ENCODE peak calls at places on chromosomes 2 and 18, in five cellular contexts. W, C, Z, K and B are unnamed samples.

GRCh38 chr2:220506466-220506865 is 879.0 kb downstream of the SLC4A3 start:
- DNase-seq in C (no peak), Z (no peak), W (no peak), K (no peak), B (no peak)

GRCh38 chr2:67641709-67642397 is 244.7 kb downstream of the ETAA1 start:
- DNase-seq in W (no peak), Z (no peak), C (no peak), K (no peak), B (no peak)

GRCh38 chr2:151637284-151637781 is 96.9 kb downstream of the NEB start:
- DNase-seq in C (no peak), Z (no peak), W (no peak), K (no peak), B (no peak)

GRCh38 chr18:9419956-9420631 is 55.2 kb upstream of the RALBP1 start:
- DNase-seq in Z (no peak), W (no peak), C (no peak), K (no peak), B (no peak)

GRCh38 chr2:25480561-25480960 is 138.8 kb upstream of the DNMT3A start:
- DNase-seq in Z (no peak), W (no peak), C (no peak), K (no peak), B (no peak)

GRCh38 chr2:120575966-120576365 is 159.7 kb upstream of the GLI2 start:
- DNase-seq in Z (no peak), K (no peak), C (no peak), W (no peak), B (no peak)

GRCh38 chr2:205759732-205760516 is 77.6 kb downstream of the NRP2 start:
- DNase-seq in C (no peak), W (no peak), Z (no peak), K (no peak), B (no peak)

GRCh38 chr2:20609349-20609994 is 41.4 kb downstream of the HS1BP3 start:
- DNase-seq in K (peak), Z (no peak), W (no peak), C (peak), B (no peak)

GRCh38 chr2:234991290-234991689 is 39.5 kb downstream of the SH3BP4 start:
- DNase-seq in W (no peak), K (no peak), Z (no peak), C (no peak), B (no peak)
- TF ChIP-seq POLR2A in W (no peak), K (no peak), Z (no peak), C (no peak), B (no peak)

DNA sequence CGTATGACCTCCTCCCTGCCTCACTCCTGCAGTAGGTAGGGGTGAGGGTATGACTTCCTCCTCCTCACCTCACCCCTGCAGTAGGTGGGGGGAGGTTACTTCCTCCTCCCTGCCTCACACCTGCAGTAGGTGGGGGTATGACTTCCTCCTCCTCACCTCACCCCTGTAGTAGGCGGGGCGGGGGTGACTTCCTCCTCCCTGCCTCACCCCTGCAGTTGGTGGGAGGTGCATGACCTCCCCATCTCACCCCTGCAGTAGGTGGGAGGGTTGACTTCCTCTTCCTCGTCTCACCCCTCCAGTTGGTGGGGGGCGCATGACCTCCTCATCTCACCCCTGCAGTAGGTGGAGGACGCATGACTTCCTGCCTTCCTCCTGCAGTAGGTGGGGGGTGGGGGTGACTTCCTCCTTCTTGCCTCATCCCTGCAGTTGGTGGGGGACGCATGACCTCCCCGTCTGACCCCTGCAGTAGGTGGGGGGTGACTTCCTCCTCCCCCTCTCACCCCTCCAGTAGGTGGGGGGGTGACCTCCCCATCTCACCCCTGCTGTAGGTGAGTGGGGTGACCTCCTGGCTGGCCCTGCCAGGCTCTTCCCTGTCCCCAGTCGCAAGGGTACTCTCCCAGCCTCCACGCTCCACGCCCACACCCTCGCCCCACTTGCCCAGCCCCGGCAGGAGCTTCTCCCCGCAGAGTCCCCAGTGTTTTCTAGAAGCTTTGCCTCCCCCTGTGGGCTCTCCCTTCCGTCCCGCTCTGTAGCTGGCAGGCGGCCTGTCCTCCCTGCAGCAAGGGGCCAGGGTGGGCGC is 39.3 kb downstream of the TSHZ1 start:
- DNase-seq in Z (no peak), K (no peak), W (no peak), C (no peak), B (no peak)
- TF ChIP-seq POLR2A in Z (no peak), K (no peak), W (no peak), C (no peak), B (no peak)

GRCh38 chr2:241724259-241724974 is 10.0 kb upstream of the D2HGDH start:
- DNase-seq in K (no peak), W (no peak), Z (no peak), C (no peak), B (no peak)
- TF ChIP-seq POLR2A in K (no peak), W (no peak), Z (no peak), C (no peak), B (no peak)

GRCh38 chr2:207334631-207335371 is 169.1 kb upstream of the KLF7 start:
- DNase-seq in W (peak), Z (peak), C (no peak), K (peak), B (peak)
- TF ChIP-seq POLR2A in W (no peak), Z (no peak), C (no peak), K (no peak), B (no peak)

DNA sequence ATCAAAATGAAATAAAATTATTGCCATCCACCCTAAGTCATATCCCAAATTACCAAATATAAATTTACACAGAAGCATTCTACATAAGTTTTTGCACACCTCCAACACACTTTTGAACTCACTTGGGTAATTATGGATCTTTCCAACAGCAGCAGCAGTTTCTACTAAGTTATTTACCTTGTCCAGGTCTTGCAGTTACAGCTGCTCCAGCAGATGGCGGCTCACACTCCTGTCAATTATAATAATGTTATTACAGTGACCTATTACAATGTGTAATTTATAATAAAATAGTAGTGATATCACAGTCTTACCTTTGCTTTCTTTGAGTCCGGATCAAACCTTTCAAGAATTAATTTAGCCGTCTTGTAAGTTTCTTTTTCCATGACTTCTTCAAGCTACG is 37.9 kb downstream of the LNPK start:
- DNase-seq in K (no peak), Z (no peak), C (peak), W (peak), B (no peak)
- TF ChIP-seq POLR2A in K (no peak), Z (no peak), C (no peak), W (no peak), B (no peak)

GRCh38 chr2:128321784-128322650 is 3.3 kb upstream of the HS6ST1 start:
- DNase-seq in Z (peak), W (peak), K (peak), C (peak), B (peak)
- TF ChIP-seq POLR2A in Z (no peak), W (no peak), K (peak), C (peak), B (peak)

GRCh38 chr2:27186613-27187345 is 25.1 kb upstream of the ATRAID start:
- DNase-seq in Z (no peak), K (no peak), W (no peak), C (no peak), B (no peak)
- TF ChIP-seq POLR2A in Z (no peak), K (no peak), W (no peak), C (no peak), B (no peak)

DNA sequence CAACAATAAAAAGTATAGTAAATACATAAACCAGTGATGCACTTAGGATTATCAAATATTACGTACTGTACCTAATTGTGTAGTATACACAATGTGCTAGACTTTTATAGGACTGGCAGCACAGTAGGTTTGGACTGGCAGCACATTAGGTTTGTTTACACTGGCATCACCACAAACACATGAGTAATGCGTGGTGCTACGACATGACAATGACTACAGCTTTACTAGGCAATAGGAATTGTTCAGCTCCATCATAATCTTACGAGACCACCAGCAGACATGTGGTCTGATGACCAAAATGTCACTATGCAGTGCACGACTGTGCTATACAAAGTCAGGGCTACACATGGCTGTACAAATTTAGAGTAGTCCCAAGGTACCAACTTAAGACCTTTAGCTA is 2.3 kb downstream of the MBOAT2 start:
- DNase-seq in W (no peak), K (no peak), C (no peak), Z (no peak), B (peak)
- TF ChIP-seq POLR2A in W (no peak), K (no peak), C (no peak), Z (no peak), B (no peak)

GRCh38 chr2:237591021-237591370 is 462 bp upstream of the RAB17 start:
- DNase-seq in K (peak), C (peak), Z (peak), W (peak), B (peak)

GRCh38 chr2:237590272-237591020 is at the start of gene RAB17:
- DNase-seq in K (peak), C (peak), W (peak), Z (peak), B (peak)

GRCh38 chr2:237585590-237586221 is 4.8 kb downstream of the RAB17 start:
- DNase-seq in Z (no peak), W (no peak), K (no peak), C (peak), B (no peak)

GRCh38 chr2:237591379-237591881 is 896 bp upstream of the RAB17 start:
- DNase-seq in C (no peak), Z (no peak), W (peak), K (peak), B (no peak)

GRCh38 chr2:237588044-237588696 is 2.4 kb downstream of the RAB17 start:
- DNase-seq in Z (no peak), K (no peak), W (no peak), C (no peak), B (no peak)
- TF ChIP-seq POLR2A in Z (no peak), K (no peak), W (no peak), C (no peak), B (no peak)